ENCODE peak calls at places on chromosome 14, in seven cellular contexts. J is GF-D8, G is LHCN-M2, D is nucleus accumbens, C is H1, W is gastrocnemius medialis, O is HuH-7.5. X is an unnamed sample.

GRCh38 chr14:96055753-96056508 is 16.8 kb downstream of the C14orf132 start:
- DNase-seq in G (no peak), C (peak), J (no peak), O (no peak), D (peak), W (no peak), X (no peak)

GRCh38 chr14:23538785-23539184 is 12.8 kb downstream of the ZFHX2 start:
- DNase-seq in O (no peak), J (no peak), W (no peak), G (no peak), C (peak), D (no peak), X (no peak)

GRCh38 chr14:61080591-61081010 is 99.6 kb downstream of the SLC38A6 start:
- DNase-seq in O (no peak), D (no peak), W (no peak), G (no peak), J (no peak), C (no peak), X (no peak)

GRCh38 chr14:68535404-68536024 is 257.4 kb downstream of the ZFP36L1 start:
- DNase-seq in C (no peak), W (no peak), J (no peak), D (no peak), O (no peak), G (peak), X (no peak)

GRCh38 chr14:94392510-94392935 is 4.1 kb upstream of the SERPINA1 start:
- DNase-seq in W (peak), D (no peak), G (no peak), J (peak), O (no peak), C (no peak), X (no peak)

GRCh38 chr14:104876251-104876699 is 11.2 kb downstream of the CEP170B start:
- DNase-seq in D (no peak), J (no peak), G (peak), O (peak), C (peak), W (peak), X (peak)

GRCh38 chr14:78131616-78132015 is 38.6 kb upstream of the NRXN3 start:
- DNase-seq in D (peak), J (no peak), C (no peak), G (no peak), O (no peak), W (no peak), X (no peak)

GRCh38 chr14:97107760-97108159 is 310.6 kb downstream of the VRK1 start:
- DNase-seq in O (no peak), G (no peak), C (no peak), W (no peak), J (no peak), D (no peak), X (no peak)

GRCh38 chr14:74684444-74684843 is 28.4 kb downstream of the AREL1 start:
- DNase-seq in W (no peak), C (no peak), D (no peak), J (peak), G (no peak), O (no peak), X (no peak)

GRCh38 chr14:61578745-61579144 is 116.6 kb upstream of the HIF1A start:
- DNase-seq in G (peak), J (no peak), D (no peak), C (no peak), W (no peak), O (no peak), X (no peak)

GRCh38 chr14:86038401-86038985 is 508.5 kb downstream of the FLRT2 start:
- DNase-seq in O (peak), G (no peak), W (peak), C (peak), D (no peak), J (no peak), X (peak)

GRCh38 chr14:105701456-105702274 is 175.3 kb downstream of the TMEM121 start:
- DNase-seq in J (no peak), O (no peak), C (no peak), D (no peak), G (no peak), W (no peak), X (no peak)

GRCh38 chr14:73773441-73774243 is 59.5 kb upstream of the PNMA1 start:
- DNase-seq in J (no peak), C (no peak), D (no peak), G (no peak), O (no peak), W (peak), X (no peak)

GRCh38 chr14:94522115-94522724 is 13.0 kb upstream of the SERPINA12 start:
- DNase-seq in J (no peak), D (no peak), C (no peak), W (no peak), O (peak), G (no peak), X (no peak)

GRCh38 chr14:51780006-51780692 is 80.3 kb upstream of the GNG2 start:
- DNase-seq in O (peak), D (peak), G (peak), W (peak), C (peak), J (no peak), X (peak)

GRCh38 chr14:65222434-65222833 is 120.1 kb upstream of the MAX start:
- DNase-seq in W (peak), G (peak), D (peak), J (no peak), O (no peak), C (peak), X (peak)

GRCh38 chr14:100590726-100591452 is 3.7 kb upstream of the BEGAIN start:
- DNase-seq in J (no peak), D (no peak), O (no peak), W (peak), C (no peak), G (no peak), X (no peak)

GRCh38 chr14:63737582-63738006 is 9.7 kb upstream of the SGPP1 start:
- DNase-seq in D (no peak), G (no peak), O (no peak), C (no peak), J (no peak), W (no peak), X (no peak)

GRCh38 chr14:22875003-22875747 is 3.6 kb downstream of the LRP10 start:
- DNase-seq in O (no peak), D (no peak), C (no peak), J (no peak), W (no peak), G (no peak), X (no peak)

GRCh38 chr14:39015360-39015961 is 87.6 kb downstream of the SEC23A start:
- DNase-seq in W (no peak), D (peak), O (no peak), G (peak), C (no peak), J (peak), X (peak)